ENCODE peak calls at places on chromosomes 11 and 22, in six cellular contexts. C is heart left ventricle, S is ovary, M is esophagus squamous epithelium, Y is HCT116, X is sigmoid colon. D is an unnamed sample.

GRCh38 chr11:67665537-67666302 is 8.7 kb downstream of the ALDH3B2 start:
- DNase-seq in C (no peak), S (no peak), M (no peak), Y (no peak), X (no peak), D (no peak)

GRCh38 chr22:33271390-33272161 is 213.4 kb upstream of the SYN3 start:
- DNase-seq in C (peak; percentile 57), S (peak; percentile 24), M (no peak), Y (no peak), X (no peak), D (no peak)

GRCh38 chr11:75105462-75105925 is 8.8 kb upstream of the OR2AT4 start:
- DNase-seq in C (no peak), S (no peak), M (no peak), Y (peak; percentile 39), X (no peak), D (no peak)

GRCh38 chr11:105236631-105237030 is 97.1 kb upstream of the CARD18 start:
- DNase-seq in C (no peak), S (no peak), M (no peak), Y (no peak), X (no peak), D (no peak)

GRCh38 chr11:104433751-104434150 is 269.8 kb upstream of the PDGFD start:
- DNase-seq in C (no peak), S (no peak), M (no peak), Y (no peak), X (no peak), D (no peak)

GRCh38 chr22:39526736-39527171 is 5.8 kb downstream of the RPS19BP1 start:
- DNase-seq in C (no peak), S (no peak), M (no peak), Y (no peak), X (no peak), D (no peak)

GRCh38 chr11:121451982-121452608 is at the start of gene SORL1:
- DNase-seq in C (peak; percentile 67), S (peak; percentile 74), M (no peak), Y (no peak), X (peak; percentile 85), D (peak; percentile 40)

GRCh38 chr11:118915941-118916841 is 9.5 kb downstream of the BCL9L start:
- DNase-seq in C (no peak), S (peak; percentile 16), M (no peak), Y (no peak), X (peak; percentile 67), D (no peak)

GRCh38 chr11:125351868-125352250 is 144.2 kb downstream of the FEZ1 start:
- DNase-seq in C (no peak), S (no peak), M (no peak), Y (no peak), X (no peak), D (no peak)

GRCh38 chr11:126637800-126638175 is 282.3 kb downstream of the ST3GAL4 start:
- DNase-seq in C (no peak), S (no peak), M (no peak), Y (no peak), X (no peak), D (no peak)

GRCh38 chr11:126140932-126141291 is 70.5 kb downstream of the RPUSD4 start:
- DNase-seq in C (peak; percentile 62), S (peak; percentile 68), M (no peak), Y (no peak), X (peak; percentile 94), D (peak; percentile 65)

GRCh38 chr11:69131644-69132300 is 24.0 kb upstream of the SMIM38 start:
- DNase-seq in C (peak; percentile 69), S (no peak), M (no peak), Y (peak; percentile 66), X (no peak), D (peak; percentile 66)

GRCh38 chr11:79406376-79406775 is 34.5 kb downstream of the TENM4 start:
- DNase-seq in C (no peak), S (no peak), M (no peak), Y (no peak), X (no peak), D (no peak)

GRCh38 chr22:49561338-49561737 is 266.3 kb downstream of the BRD1 start:
- DNase-seq in C (no peak), S (no peak), M (no peak), Y (no peak), X (no peak), D (no peak)

GRCh38 chr11:78672850-78673641 is 98.4 kb upstream of the NARS2 start:
- DNase-seq in C (no peak), S (no peak), M (no peak), Y (no peak), X (peak; percentile 19), D (no peak)

GRCh38 chr11:84673753-84674152 is 953.4 kb downstream of the DLG2 start:
- DNase-seq in C (no peak), S (no peak), M (no peak), Y (no peak), X (no peak), D (no peak)

GRCh38 chr11:48047616-48048015 is 67.3 kb downstream of the PTPRJ start:
- DNase-seq in C (no peak), S (no peak), M (no peak), Y (no peak), X (no peak), D (no peak)

GRCh38 chr22:49971232-49972162 is 10.9 kb downstream of the PIM3 start:
- DNase-seq in C (peak; percentile 77), S (peak; percentile 87), M (no peak), Y (no peak), X (peak; percentile 88), D (peak; percentile 61)

GRCh38 chr22:43535741-43536140 is 123.9 kb downstream of the MPPED1 start:
- DNase-seq in C (no peak), S (no peak), M (no peak), Y (no peak), X (no peak), D (no peak)

GRCh38 chr11:128470081-128470480 is 117.3 kb downstream of the ETS1 start:
- DNase-seq in C (no peak), S (no peak), M (no peak), Y (no peak), X (no peak), D (no peak)

GRCh38 chr11:121645596-121645995 is 192.8 kb upstream of the SORL1-AS1 start:
- DNase-seq in C (no peak), S (no peak), M (no peak), Y (no peak), X (no peak), D (no peak)

GRCh38 chr11:129021295-129021694 is 78.6 kb upstream of the TP53AIP1 start:
- DNase-seq in C (no peak), S (no peak), M (no peak), Y (no peak), X (no peak), D (no peak)

GRCh38 chr22:48372395-48372794 is 1455.3 kb downstream of the BRD1 start:
- DNase-seq in C (no peak), S (no peak), M (no peak), Y (no peak), X (peak; percentile 28), D (no peak)

GRCh38 chr11:44760917-44761545 is 34.3 kb downstream of the TSPAN18 start:
- DNase-seq in C (peak; percentile 63), S (peak; percentile 58), M (no peak), Y (peak; percentile 44), X (peak; percentile 84), D (peak; percentile 56)

GRCh38 chr22:17785185-17786184 is 11.2 kb upstream of the BID start:
- DNase-seq in C (no peak), S (no peak), M (no peak), Y (peak; percentile 41), X (peak; percentile 81), D (no peak)

GRCh38 chr22:32802291-32802826 is 854 bp downstream of the TIMP3 start:
- DNase-seq in C (no peak), S (no peak), M (no peak), Y (no peak), X (no peak), D (no peak)

GRCh38 chr11:66479741-66480115 is 506 bp upstream of the DPP3 start:
- DNase-seq in C (no peak), S (no peak), M (no peak), Y (no peak), X (no peak), D (no peak)

DNA sequence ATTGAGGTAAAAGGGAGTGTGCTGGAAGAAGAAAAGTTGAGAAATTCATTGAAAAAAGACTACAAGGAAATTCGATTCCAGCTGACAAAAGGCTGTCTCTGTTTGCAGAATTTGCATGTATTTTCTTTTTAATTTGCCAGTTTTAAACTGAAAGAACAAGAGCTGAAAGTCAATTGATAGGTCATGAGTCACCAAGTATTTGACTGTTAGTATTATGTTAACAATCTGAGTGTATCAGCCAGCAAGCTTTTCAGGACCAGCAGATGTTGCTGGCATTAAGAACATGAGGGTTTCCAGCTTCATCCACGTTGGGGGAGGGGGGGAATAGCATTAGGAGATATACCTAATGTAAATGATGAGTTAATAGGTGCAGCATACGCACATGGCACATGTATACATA is 726.7 kb downstream of the METTL15 start:
- DNase-seq in C (no peak), S (no peak), M (no peak), Y (no peak), X (no peak), D (no peak)
- TF ChIP-seq POLR2A in C (no peak), S (no peak), M (no peak), Y (no peak), X (no peak), D (no peak)

DNA sequence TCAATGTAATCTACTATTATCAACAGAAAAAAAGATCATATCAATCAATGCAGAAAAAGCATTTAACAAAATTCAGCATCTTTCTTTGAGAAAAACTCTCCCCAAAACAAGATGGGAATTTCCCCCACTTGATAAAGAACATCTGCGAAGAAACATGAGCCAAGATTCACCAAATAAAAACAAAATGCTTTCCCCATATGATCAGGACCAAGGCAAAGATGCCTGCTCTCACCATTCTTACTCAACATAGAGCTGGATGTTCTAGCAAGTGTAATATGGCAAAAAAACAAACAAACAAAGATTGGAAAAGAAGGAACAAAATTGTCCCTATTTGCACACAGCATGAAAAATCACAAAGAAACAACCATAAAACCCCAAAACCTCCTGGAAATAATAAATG is 23.4 kb downstream of the SHANK2 start:
- DNase-seq in C (no peak), S (no peak), M (no peak), Y (no peak), X (no peak), D (no peak)
- TF ChIP-seq POLR2A in C (no peak), S (no peak), M (no peak), Y (no peak), X (no peak), D (no peak)

GRCh38 chr11:65382036-65382803 is at the start of gene SLC25A45:
- DNase-seq in C (peak; percentile 93), S (peak; percentile 95), M (peak; percentile 68), Y (peak; percentile 92), X (peak; percentile 98), D (peak; percentile 86)
- TF ChIP-seq POLR2A in C (peak; percentile 80), S (peak; percentile 53), M (peak; percentile 76), Y (no peak), X (peak; percentile 46), D (peak; percentile 43)

GRCh38 chr22:38504731-38505594 is 1.1 kb downstream of the DDX17 start:
- DNase-seq in C (peak; percentile 57), S (no peak), M (no peak), Y (no peak), X (peak; percentile 78), D (peak; percentile 47)

GRCh38 chr22:38503021-38503420 is 3.1 kb downstream of the DDX17 start:
- DNase-seq in C (no peak), S (no peak), M (no peak), Y (no peak), X (no peak), D (no peak)

GRCh38 chr22:38505595-38506117 is 455 bp downstream of the DDX17 start:
- DNase-seq in C (peak; percentile 84), S (peak; percentile 80), M (no peak), Y (no peak), X (peak; percentile 91), D (peak; percentile 69)

GRCh38 chr22:38501797-38502672 is 4.1 kb downstream of the DDX17 start:
- DNase-seq in C (no peak), S (no peak), M (no peak), Y (no peak), X (no peak), D (no peak)

GRCh38 chr22:38506118-38506962 is at the start of gene DDX17:
- DNase-seq in C (peak; percentile 94), S (peak; percentile 91), M (peak; percentile 87), Y (peak; percentile 91), X (peak; percentile 98), D (peak; percentile 96)
- TF ChIP-seq POLR2A in C (peak; percentile 53), S (peak; percentile 85), M (peak; percentile 55), Y (peak; percentile 10), X (peak; percentile 41), D (peak; percentile 71)

D was measured in tibial nerve.